ENCODE peak calls at places on chromosomes 4 and X, in seven cellular contexts. E is mesenchymal stem cell, X is IMR-90, T is mesendoderm, Q is neuronal stem cell, U is H1, G is trophoblast cell. D is an unnamed sample.

GRCh38 chrX:107551546-107551945 is 76.8 kb upstream of the PRPS1 start:
- DNase-seq in E (no peak), X (no peak), T (no peak), Q (no peak), U (no peak), G (no peak), D (no peak)

GRCh38 chr4:40502220-40502619 is 127.4 kb downstream of the RBM47 start:
- DNase-seq in E (no peak), X (no peak), T (no peak), Q (no peak), U (no peak), G (no peak), D (no peak)

GRCh38 chr4:81664079-81664478 is 192.4 kb upstream of the RASGEF1B start:
- DNase-seq in E (no peak), X (no peak), T (no peak), Q (no peak), U (no peak), G (peak), D (no peak)

GRCh38 chr4:19707876-19708275 is 543.8 kb upstream of the SLIT2 start:
- DNase-seq in E (no peak), X (peak), T (no peak), Q (no peak), U (no peak), G (no peak), D (no peak)

GRCh38 chrX:6279277-6279909 is 50.7 kb upstream of the NLGN4X start:
- DNase-seq in E (no peak), X (no peak), T (no peak), Q (no peak), U (no peak), G (no peak), D (no peak)

GRCh38 chr4:75555294-75556164 is at the start of gene ODAPH:
- DNase-seq in E (peak), X (peak), T (peak), Q (no peak), U (no peak), G (peak), D (no peak)

GRCh38 chrX:56782362-56782761 is 53.3 kb downstream of the NBDY start:
- DNase-seq in E (no peak), X (no peak), T (no peak), Q (no peak), U (no peak), G (no peak), D (no peak)

GRCh38 chr4:11013265-11013664 is 328.7 kb upstream of the CLNK start:
- DNase-seq in E (no peak), X (no peak), T (no peak), Q (no peak), U (no peak), G (no peak), D (no peak)

GRCh38 chr4:140529434-140529833 is 5.5 kb downstream of the ELMOD2 start:
- DNase-seq in E (no peak), X (no peak), T (no peak), Q (no peak), U (no peak), G (no peak), D (no peak)

GRCh38 chrX:110321670-110322069 is 3.8 kb upstream of the AMMECR1 start:
- DNase-seq in E (no peak), X (no peak), T (no peak), Q (no peak), U (no peak), G (no peak), D (no peak)

GRCh38 chr4:140955528-140956094 is 177.7 kb downstream of the RNF150 start:
- DNase-seq in E (no peak), X (peak), T (no peak), Q (no peak), U (no peak), G (no peak), D (no peak)

GRCh38 chr4:183175631-183176232 is 76.7 kb downstream of the WWC2 start:
- DNase-seq in E (no peak), X (peak), T (no peak), Q (no peak), U (no peak), G (peak), D (no peak)

GRCh38 chr4:7760228-7760627 is 179.4 kb downstream of the AFAP1 start:
- DNase-seq in E (no peak), X (no peak), T (no peak), Q (no peak), U (no peak), G (no peak), D (no peak)

GRCh38 chrX:13376857-13377441 is 57.1 kb upstream of the ATXN3L start:
- DNase-seq in E (peak), X (peak), T (no peak), Q (no peak), U (no peak), G (peak), D (no peak)

GRCh38 chrX:70481424-70481823 is 36.8 kb downstream of the DLG3 start:
- DNase-seq in E (peak), X (no peak), T (no peak), Q (no peak), U (no peak), G (no peak), D (no peak)

GRCh38 chrX:133813991-133814390 is 171.4 kb downstream of the GPC3 start:
- DNase-seq in E (no peak), X (no peak), T (peak), Q (no peak), U (no peak), G (no peak), D (no peak)

GRCh38 chr4:8351931-8352367 is 82.4 kb downstream of the HTRA3 start:
- DNase-seq in E (no peak), X (peak), T (no peak), Q (no peak), U (no peak), G (no peak), D (no peak)

GRCh38 chr4:128311659-128312392 is 24.2 kb upstream of the PGRMC2 start:
- DNase-seq in E (no peak), X (no peak), T (no peak), Q (no peak), U (no peak), G (no peak), D (no peak)

GRCh38 chr4:127669691-127670090 is 36.9 kb downstream of the INTU start:
- DNase-seq in E (no peak), X (no peak), T (no peak), Q (no peak), U (no peak), G (no peak), D (no peak)

GRCh38 chr4:47287735-47288134 is 175.8 kb downstream of the COMMD8 start:
- DNase-seq in E (peak), X (peak), T (peak), Q (no peak), U (no peak), G (peak), D (no peak)

GRCh38 chr4:175421506-175421905 is 390.6 kb downstream of the GPM6A start:
- DNase-seq in E (peak), X (peak), T (peak), Q (no peak), U (no peak), G (no peak), D (no peak)

GRCh38 chr4:152949930-152950329 is 13.8 kb downstream of the FHDC1 start:
- DNase-seq in E (no peak), X (no peak), T (peak), Q (no peak), U (no peak), G (no peak), D (no peak)

GRCh38 chr4:54067163-54067562 is 2.8 kb upstream of the CHIC2 start:
- DNase-seq in E (peak), X (peak), T (no peak), Q (no peak), U (no peak), G (peak), D (no peak)

GRCh38 chr4:4762909-4763814 is 96.3 kb upstream of the MSX1 start:
- DNase-seq in E (peak), X (peak), T (peak), Q (no peak), U (peak), G (peak), D (peak)

GRCh38 chr4:38382492-38382891 is 281.5 kb upstream of the KLF3 start:
- DNase-seq in E (peak), X (no peak), T (peak), Q (no peak), U (no peak), G (no peak), D (no peak)

GRCh38 chrX:38175140-38175539 is 45.5 kb downstream of the SRPX start:
- DNase-seq in E (peak), X (peak), T (peak), Q (peak), U (peak), G (peak), D (peak)

GRCh38 chr4:163107754-163108153 is 58.9 kb downstream of the NAF1 start:
- DNase-seq in E (peak), X (peak), T (no peak), Q (no peak), U (no peak), G (peak), D (no peak)

GRCh38 chr4:82898322-82899243 is 2.0 kb upstream of the THAP9 start:
- DNase-seq in E (peak), X (peak), T (peak), Q (no peak), U (no peak), G (peak), D (no peak)

GRCh38 chr4:148238797-148239196 is 203.4 kb downstream of the NR3C2 start:
- DNase-seq in E (no peak), X (no peak), T (no peak), Q (no peak), U (no peak), G (no peak), D (no peak)

GRCh38 chr4:15405069-15405468 is 22.8 kb upstream of the C1QTNF7 start:
- DNase-seq in E (no peak), X (no peak), T (no peak), Q (no peak), U (no peak), G (no peak), D (no peak)

GRCh38 chr4:141686929-141687328 is 50.5 kb downstream of the IL15 start:
- DNase-seq in E (no peak), X (no peak), T (no peak), Q (no peak), U (no peak), G (no peak), D (no peak)

GRCh38 chrX:116198810-116199209 is 28.3 kb downstream of the AGTR2 start:
- DNase-seq in E (no peak), X (no peak), T (peak), Q (no peak), U (no peak), G (peak), D (no peak)

GRCh38 chr4:156931267-156931666 is 40.3 kb downstream of the PDGFC start:
- DNase-seq in E (peak), X (peak), T (no peak), Q (no peak), U (no peak), G (peak), D (no peak)

GRCh38 chrX:40938418-40938817 is 146.8 kb upstream of the USP9X start:
- DNase-seq in E (peak), X (peak), T (no peak), Q (no peak), U (no peak), G (no peak), D (no peak)

GRCh38 chrX:22686138-22686541 is 313.6 kb upstream of the DDX53 start:
- DNase-seq in E (peak), X (peak), T (no peak), Q (no peak), U (no peak), G (no peak), D (no peak)

GRCh38 chr4:134343661-134344060 is 142.1 kb upstream of the PABPC4L start:
- DNase-seq in E (no peak), X (no peak), T (no peak), Q (no peak), U (no peak), G (no peak), D (no peak)

GRCh38 chrX:154797006-154797405 is 8.3 kb downstream of the MPP1 start:
- DNase-seq in E (peak), X (no peak), T (peak), Q (no peak), U (no peak), G (no peak), D (no peak)

GRCh38 chrX:151398346-151398745 is 1.3 kb downstream of the VMA21 start:
- DNase-seq in E (no peak), X (no peak), T (no peak), Q (no peak), U (no peak), G (no peak), D (no peak)

GRCh38 chrX:130695931-130696330 is 207.1 kb downstream of the ENOX2 start:
- DNase-seq in E (no peak), X (no peak), T (no peak), Q (no peak), U (no peak), G (no peak), D (no peak)

GRCh38 chrX:71547339-71547738 is 14.4 kb downstream of the OGT start:
- DNase-seq in E (no peak), X (no peak), T (peak), Q (no peak), U (no peak), G (no peak), D (no peak)
- H2BK5ac ChIP-seq in E (no peak), X (no peak), T (no peak), Q (no peak), U (no peak), G (no peak), D (no peak)

DNA sequence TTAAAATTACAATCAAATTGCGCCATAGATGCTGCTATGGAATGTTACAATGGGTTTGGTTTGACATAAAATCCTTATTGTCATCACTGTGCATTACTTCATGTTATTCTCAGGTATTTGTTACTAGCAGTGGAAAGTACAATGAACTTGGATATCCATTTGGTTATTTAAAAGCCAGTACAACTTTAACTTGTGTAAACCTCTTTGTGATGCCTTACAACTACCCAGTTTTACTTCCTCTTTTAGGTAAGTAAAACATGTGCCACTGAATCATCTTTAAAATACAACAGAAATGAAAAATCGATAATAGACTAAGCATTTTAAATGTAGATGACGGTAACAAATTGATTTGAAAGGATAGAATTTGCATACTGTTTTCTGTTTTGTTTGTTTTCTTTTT is 35.6 kb downstream of the INTS6L start:
- DNase-seq in E (no peak), X (no peak), T (no peak), Q (no peak), U (no peak), G (no peak), D (no peak)
- H3K4me2 ChIP-seq in E (no peak), X (no peak), T (no peak), Q (no peak), U (no peak), G (no peak), D (no peak)

GRCh38 chr4:169854090-169854489 is 96.3 kb upstream of the HPF1 start:
- DNase-seq in E (no peak), X (no peak), T (no peak), Q (no peak), U (no peak), G (no peak), D (no peak)

GRCh38 chr4:169861592-169861991 is 103.8 kb upstream of the HPF1 start:
- DNase-seq in E (no peak), X (no peak), T (no peak), Q (no peak), U (no peak), G (no peak), D (no peak)

DNA sequence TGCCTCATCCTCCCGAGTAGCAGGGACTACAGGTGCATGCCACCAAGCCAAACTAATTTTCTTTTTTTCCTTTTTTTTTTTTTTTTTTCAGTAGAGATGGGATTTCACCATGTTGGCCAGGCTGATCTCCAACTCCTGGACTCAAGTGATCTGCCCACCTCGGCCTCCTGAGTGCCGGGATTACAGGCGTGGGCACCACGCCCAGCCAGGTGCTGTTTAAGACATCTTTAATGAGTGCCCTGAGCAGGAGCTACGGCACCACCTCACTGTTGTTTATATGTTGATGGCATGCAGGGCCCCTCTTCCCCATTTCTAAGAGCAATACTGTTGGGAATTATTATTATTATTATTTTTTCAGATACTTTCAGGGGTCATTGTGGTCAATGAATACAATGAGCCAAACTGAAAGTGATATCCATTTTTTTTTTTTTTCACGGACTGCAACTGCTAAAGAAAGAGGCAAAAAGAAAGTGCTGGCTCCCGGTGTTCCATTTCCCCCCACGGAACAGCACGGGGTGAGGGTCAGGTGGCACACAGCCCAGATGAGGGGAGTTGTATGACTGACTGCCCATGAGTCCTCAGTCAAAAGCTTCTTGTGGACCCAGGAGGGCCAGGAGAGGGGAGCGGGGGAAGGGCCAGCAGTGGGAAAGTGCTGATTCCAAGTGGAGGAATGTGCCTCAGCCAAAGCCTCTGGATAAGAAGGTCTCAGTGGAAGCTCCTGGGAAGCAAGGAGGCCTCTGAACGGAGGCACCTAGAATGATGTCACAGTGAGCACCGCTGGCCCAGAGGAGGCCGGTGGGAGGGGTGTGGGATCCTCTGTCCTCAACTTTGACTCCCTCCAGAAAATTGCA is 101.8 kb upstream of the HPF1 start:
- DNase-seq in E (no peak), X (no peak), T (peak), Q (no peak), U (no peak), G (no peak), D (no peak)
- H2BK5ac ChIP-seq in E (no peak), X (no peak), T (no peak), Q (no peak), U (no peak), G (no peak), D (no peak)

GRCh38 chr4:62394751-62395150 is 1194.6 kb downstream of the ADGRL3 start:
- DNase-seq in E (no peak), X (no peak), T (no peak), Q (no peak), U (no peak), G (no peak), D (no peak)
- H3K4me2 ChIP-seq in E (no peak), X (no peak), T (no peak), Q (no peak), U (no peak), G (no peak), D (no peak)

GRCh38 chrX:141989802-141990201 is 86.1 kb downstream of the MAGEC1 start:
- DNase-seq in E (no peak), X (no peak), T (no peak), Q (no peak), U (no peak), G (peak), D (no peak)
- H2BK5ac ChIP-seq in E (no peak), X (no peak), T (no peak), Q (no peak), U (no peak), G (no peak), D (no peak)

DNA sequence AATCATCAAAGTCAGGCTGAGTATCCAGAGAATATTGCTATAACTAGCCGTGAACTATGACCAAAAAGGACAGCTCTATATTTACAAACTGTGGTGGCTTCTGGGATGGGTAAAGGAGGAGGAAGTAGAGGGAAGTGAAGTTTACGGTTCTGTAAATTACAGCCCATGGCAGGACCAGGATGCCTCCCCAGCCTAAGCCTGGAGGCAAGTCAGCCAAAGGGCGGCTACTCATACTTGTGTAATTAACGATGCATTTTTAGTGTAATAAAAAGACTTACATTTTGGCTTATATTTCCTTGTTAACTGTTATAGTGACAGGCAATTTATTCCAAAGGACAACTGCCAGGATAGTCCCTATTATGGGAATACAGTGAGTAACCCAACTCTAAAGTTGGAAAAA is 139.9 kb upstream of the OTUD4 start:
- DNase-seq in E (no peak), X (no peak), T (no peak), Q (no peak), U (no peak), G (peak), D (no peak)
- H3K4me2 ChIP-seq in E (no peak), X (no peak), T (no peak), Q (no peak), U (no peak), G (no peak), D (no peak)

DNA sequence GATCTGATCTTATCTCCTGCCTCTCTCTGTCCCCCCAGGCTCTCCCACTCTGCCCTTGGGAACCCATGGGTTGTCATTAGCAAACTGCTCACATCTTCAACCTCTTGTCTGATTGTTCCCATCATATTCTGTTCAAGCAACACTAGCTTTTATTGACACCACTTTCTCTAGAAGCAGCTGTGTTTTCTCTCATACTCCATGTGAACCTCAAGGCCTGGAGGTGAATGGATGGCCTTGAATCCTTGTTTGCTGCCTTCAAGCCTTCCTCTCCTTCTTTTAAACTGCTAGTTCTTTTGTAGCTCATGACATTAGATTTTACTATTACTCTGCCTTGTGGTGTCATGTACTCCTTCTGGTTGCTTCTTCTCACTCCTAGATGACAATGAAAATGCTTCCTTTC is 149.5 kb upstream of the WDFY3 start:
- DNase-seq in E (no peak), X (no peak), T (no peak), Q (no peak), U (no peak), G (no peak), D (no peak)
- H2BK5ac ChIP-seq in E (no peak), X (no peak), T (no peak), Q (no peak), U (no peak), G (no peak), D (no peak)

GRCh38 chr4:710916-711315 is 5.3 kb downstream of the PCGF3 start:
- DNase-seq in E (no peak), X (no peak), T (no peak), Q (no peak), U (no peak), G (no peak), D (no peak)
- H3K4me2 ChIP-seq in E (no peak), X (no peak), T (no peak), Q (no peak), U (no peak), G (no peak), D (no peak)